ENCODE peak calls at places on chromosomes 3 and 15, in four cellular contexts. K, F, J and W are unnamed samples.
A peak's percentile ranks its signal among the peaks of the same experiment; 100 is the strongest.

GRCh38 chr3:158909870-158910269 is 108.0 kb downstream of the MFSD1 start:
- DNase-seq in K (no peak), F (no peak), J (no peak), W (no peak)

GRCh38 chr3:134350861-134351311 is 23.4 kb downstream of the AMOTL2 start:
- DNase-seq in F (no peak), K (no peak), J (no peak), W (no peak)

GRCh38 chr15:94206463-94207167 is 24.7 kb upstream of the MCTP2 start:
- DNase-seq in J (no peak), F (no peak), K (no peak), W (no peak)

GRCh38 chr3:101571028-101571895 is 2.7 kb upstream of the PCNP start:
- DNase-seq in K (no peak), F (no peak), J (no peak), W (no peak)

GRCh38 chr15:73270366-73271097 is 98.2 kb downstream of the HCN4 start:
- DNase-seq in J (no peak), K (no peak), F (peak; percentile 20), W (no peak)

GRCh38 chr3:170869645-170870593 is at the start of gene RPL22L1:
- DNase-seq in J (peak; percentile 79), F (peak; percentile 90), K (peak; percentile 91), W (peak; percentile 91)

GRCh38 chr3:105747056-105747455 is 121.8 kb downstream of the CBLB start:
- DNase-seq in J (no peak), K (no peak), F (no peak), W (no peak)

GRCh38 chr3:125643127-125643526 is 47.8 kb upstream of the OSBPL11 start:
- DNase-seq in J (no peak), F (no peak), K (no peak), W (no peak)

GRCh38 chr15:99671926-99672701 is 61.1 kb downstream of the LYSMD4 start:
- DNase-seq in F (no peak), J (no peak), K (no peak), W (no peak)

GRCh38 chr3:38116471-38117162 is 20.3 kb downstream of the ACAA1 start:
- DNase-seq in F (no peak), K (no peak), J (peak; percentile 70), W (no peak)

GRCh38 chr3:16072420-16073110 is 101.9 kb upstream of the GALNT15 start:
- DNase-seq in J (no peak), F (no peak), K (no peak), W (no peak)

GRCh38 chr15:37015025-37015424 is 85.3 kb downstream of the MEIS2 start:
- DNase-seq in K (no peak), F (no peak), J (no peak), W (no peak)

GRCh38 chr3:104956620-104957345 is 409.9 kb upstream of the ALCAM start:
- DNase-seq in F (no peak), K (no peak), J (no peak), W (no peak)

GRCh38 chr3:42690766-42691680 is 5.7 kb downstream of the KLHL40 start:
- DNase-seq in K (no peak), F (no peak), J (no peak), W (no peak)

GRCh38 chr3:42035007-42035406 is 56.1 kb upstream of the TRAK1 start:
- DNase-seq in F (no peak), J (no peak), K (no peak), W (no peak)

GRCh38 chr15:66921319-66921718 is 144.1 kb upstream of the SMAD3 start:
- DNase-seq in K (no peak), F (no peak), J (no peak), W (no peak)

GRCh38 chr3:105907790-105908189 is 39.0 kb upstream of the CBLB start:
- DNase-seq in F (no peak), J (no peak), K (peak; percentile 25), W (no peak)

GRCh38 chr3:143648708-143649107 is 199.6 kb downstream of the SLC9A9 start:
- DNase-seq in F (no peak), K (no peak), J (peak; percentile 31), W (peak; percentile 42)
- TF ChIP-seq TARDBP in F (no peak), K (no peak), J (no peak), W (no peak)

GRCh38 chr3:183906234-183906921 is 21.7 kb upstream of the PARL start:
- DNase-seq in F (no peak), K (no peak), J (no peak), W (no peak)

GRCh38 chr3:183907911-183908331 is 23.2 kb upstream of the PARL start:
- DNase-seq in K (no peak), F (no peak), J (no peak), W (no peak)

GRCh38 chr3:183909030-183909600 is 24.4 kb upstream of the PARL start:
- DNase-seq in F (no peak), K (no peak), J (no peak), W (no peak)

GRCh38 chr3:183904833-183905780 is 20.4 kb upstream of the PARL start:
- DNase-seq in K (no peak), F (no peak), J (no peak), W (no peak)

GRCh38 chr3:183907176-183907575 is 22.5 kb upstream of the PARL start:
- DNase-seq in K (no peak), J (no peak), F (no peak), W (no peak)
- TF ChIP-seq TARDBP in K (no peak), J (no peak), F (no peak), W (no peak)

GRCh38 chr3:136343446-136343845 is 93.3 kb downstream of the PCCB start:
- DNase-seq in J (no peak), K (no peak), F (no peak), W (no peak)

GRCh38 chr3:136346486-136346885 is 96.3 kb downstream of the PCCB start:
- DNase-seq in J (no peak), F (no peak), K (no peak), W (no peak)

GRCh38 chr3:136343873-136344281 is 93.7 kb downstream of the PCCB start:
- DNase-seq in J (peak; percentile 62), F (peak; percentile 57), K (no peak), W (no peak)
- TF ChIP-seq TARDBP in J (no peak), F (no peak), K (no peak), W (no peak)

DNA sequence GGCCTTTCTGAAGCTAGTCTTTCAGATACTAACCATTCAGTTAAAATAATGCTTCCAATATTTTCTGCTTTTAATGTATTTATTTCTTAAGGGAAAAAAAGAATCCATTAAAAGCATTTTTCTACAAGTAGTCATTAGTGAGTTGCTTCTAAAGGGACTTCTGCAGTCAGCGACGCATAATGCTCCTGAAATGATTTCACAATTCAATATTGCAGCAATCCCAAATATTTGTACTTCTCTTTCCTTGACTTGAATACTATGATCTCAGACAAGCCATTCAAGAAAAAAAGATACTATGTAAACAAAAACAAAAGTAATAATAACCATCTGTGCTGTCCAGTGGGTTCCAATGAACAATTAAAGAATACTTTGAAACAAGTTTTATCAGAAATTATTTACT is 681.0 kb downstream of the DIPK2A start:
- DNase-seq in F (no peak), J (no peak), K (no peak), W (no peak)
- TF ChIP-seq TARDBP in F (no peak), J (no peak), K (no peak), W (no peak)

GRCh38 chr3:19074257-19074938 is 73.9 kb upstream of the KCNH8 start:
- DNase-seq in J (no peak), K (no peak), F (no peak), W (no peak)

GRCh38 chr3:19073341-19074105 is 74.8 kb upstream of the KCNH8 start:
- DNase-seq in K (no peak), F (no peak), J (no peak), W (no peak)

GRCh38 chr3:19077388-19077787 is 70.9 kb upstream of the KCNH8 start:
- DNase-seq in F (no peak), K (no peak), J (no peak), W (no peak)

GRCh38 chr3:19070325-19070724 is 78.0 kb upstream of the KCNH8 start:
- DNase-seq in J (no peak), F (no peak), K (no peak), W (no peak)

GRCh38 chr3:19075037-19075436 is 73.3 kb upstream of the KCNH8 start:
- DNase-seq in F (no peak), J (no peak), K (no peak), W (no peak)
- TF ChIP-seq TARDBP in F (no peak), J (no peak), K (no peak), W (no peak)

DNA sequence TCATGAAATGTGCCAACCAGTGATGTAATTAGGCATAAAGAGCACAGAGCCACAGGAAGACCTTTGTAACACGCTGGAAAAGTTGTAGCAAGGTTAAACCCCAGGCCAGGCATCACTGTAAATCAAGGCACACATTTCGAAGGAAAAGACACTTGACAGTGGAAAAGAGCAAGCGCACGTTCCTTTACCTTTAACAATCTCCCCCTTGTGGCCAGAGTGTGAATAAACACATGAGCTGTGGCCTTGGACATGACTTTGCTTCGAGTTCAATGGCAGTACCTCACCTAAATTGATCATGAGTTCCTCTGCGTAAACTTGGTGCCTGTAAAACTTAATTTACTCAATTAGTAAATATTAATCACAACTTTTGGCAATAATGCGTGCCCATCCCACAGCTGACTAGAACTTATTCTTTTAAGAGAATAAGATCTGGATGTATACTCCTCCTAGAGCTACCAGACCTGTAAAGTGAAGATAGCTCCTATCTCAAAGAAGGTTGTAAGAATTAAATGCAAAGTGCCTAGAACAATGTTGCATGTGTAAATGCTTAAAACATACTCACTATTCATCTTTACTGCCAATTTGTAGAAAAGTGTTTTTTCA is 757.0 kb upstream of the NECTIN3 start:
- DNase-seq in F (peak; percentile 64), J (peak; percentile 45), K (peak; percentile 9), W (peak; percentile 50)
- TF ChIP-seq TARDBP in F (no peak), J (no peak), K (no peak), W (no peak)

DNA sequence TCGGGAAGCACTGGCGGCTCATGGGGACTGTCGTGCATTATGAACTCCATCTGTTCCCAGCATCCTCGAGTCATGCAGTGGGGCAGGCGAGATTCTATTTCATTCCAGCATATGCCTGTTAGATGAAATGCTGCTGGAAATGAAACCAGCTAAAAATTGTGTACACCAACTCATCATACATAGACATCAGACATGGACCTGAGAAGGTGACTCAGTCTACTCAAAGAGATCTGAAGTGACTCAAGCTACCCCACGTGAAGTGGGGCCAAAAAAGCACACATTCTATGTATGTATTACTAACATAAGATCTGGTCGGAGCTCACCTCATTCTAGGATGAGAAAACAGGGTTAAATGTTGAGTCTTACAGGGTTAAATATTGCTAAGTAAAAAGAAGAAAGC is 47.5 kb upstream of the FAM98B start:
- DNase-seq in J (no peak), K (no peak), F (no peak), W (no peak)
- TF ChIP-seq TARDBP in J (no peak), K (no peak), F (no peak), W (no peak)